ENCODE peak calls at places on chromosomes 5 and 9, in six cellular contexts. Q, N, D, F, V and B are unnamed samples. For H4K20me1, the result is how much of the 10 kb centered on the place peaks cover.

GRCh38 chr5:115920171-115920725 is 42.0 kb upstream of the LVRN start:
- DNase-seq in Q (no peak), N (no peak), D (no peak), V (no peak), F (peak), B (no peak)

GRCh38 chr9:136062657-136063439 is 32.2 kb downstream of the NACC2 start:
- DNase-seq in F (no peak), V (peak), D (no peak), Q (no peak), N (no peak), B (peak)

GRCh38 chr9:109258619-109259321 is 62.1 kb downstream of the EPB41L4B start:
- DNase-seq in N (no peak), F (no peak), D (no peak), Q (no peak), V (peak), B (no peak)

GRCh38 chr5:128038641-128039040 is 44.9 kb upstream of the SLC12A2 start:
- DNase-seq in N (peak), D (peak), V (no peak), F (peak), Q (peak), B (peak)

GRCh38 chr9:76415731-76416130 is 21.5 kb upstream of the RFK start:
- DNase-seq in D (peak), F (peak), V (no peak), Q (no peak), N (no peak), B (no peak)

GRCh38 chr9:84851935-84852585 is 182.5 kb downstream of the NTRK2 start:
- DNase-seq in V (no peak), F (peak), N (peak), D (peak), Q (peak), B (no peak)

GRCh38 chr5:170818222-170818621 is 34.7 kb downstream of the GABRP start:
- DNase-seq in Q (no peak), F (no peak), D (peak), N (no peak), V (no peak), B (no peak)

GRCh38 chr9:88106492-88106891 is 31.8 kb downstream of the SPATA31C2 start:
- DNase-seq in F (no peak), N (peak), D (peak), Q (peak), V (peak), B (peak)

GRCh38 chr9:1083325-1083913 is 33.3 kb downstream of the DMRT2 start:
- DNase-seq in D (no peak), N (peak), F (no peak), Q (no peak), V (peak), B (no peak)

GRCh38 chr5:37774912-37775483 is 64.8 kb downstream of the GDNF start:
- DNase-seq in F (no peak), V (no peak), N (peak), D (no peak), Q (peak), B (no peak)

GRCh38 chr9:78439866-78440830 is 143.2 kb downstream of the PSAT1 start:
- DNase-seq in F (no peak), V (peak), Q (no peak), N (no peak), D (no peak), B (peak)

GRCh38 chr9:35684921-35685320 is 4.8 kb downstream of the TPM2 start:
- DNase-seq in N (no peak), F (no peak), V (no peak), D (no peak), Q (no peak), B (peak)
- H4K20me1 ChIP-seq in N (under half), F (under half), V (half or more), D (half or more), Q (under half), B (half or more)

GRCh38 chr5:133454442-133454841 is 157.9 kb downstream of the FSTL4 start:
- DNase-seq in N (no peak), D (no peak), Q (no peak), F (no peak), V (no peak), B (no peak)
- TF ChIP-seq CTCF in N (no peak), D (no peak), Q (no peak), F (no peak), V (no peak), B (no peak)

DNA sequence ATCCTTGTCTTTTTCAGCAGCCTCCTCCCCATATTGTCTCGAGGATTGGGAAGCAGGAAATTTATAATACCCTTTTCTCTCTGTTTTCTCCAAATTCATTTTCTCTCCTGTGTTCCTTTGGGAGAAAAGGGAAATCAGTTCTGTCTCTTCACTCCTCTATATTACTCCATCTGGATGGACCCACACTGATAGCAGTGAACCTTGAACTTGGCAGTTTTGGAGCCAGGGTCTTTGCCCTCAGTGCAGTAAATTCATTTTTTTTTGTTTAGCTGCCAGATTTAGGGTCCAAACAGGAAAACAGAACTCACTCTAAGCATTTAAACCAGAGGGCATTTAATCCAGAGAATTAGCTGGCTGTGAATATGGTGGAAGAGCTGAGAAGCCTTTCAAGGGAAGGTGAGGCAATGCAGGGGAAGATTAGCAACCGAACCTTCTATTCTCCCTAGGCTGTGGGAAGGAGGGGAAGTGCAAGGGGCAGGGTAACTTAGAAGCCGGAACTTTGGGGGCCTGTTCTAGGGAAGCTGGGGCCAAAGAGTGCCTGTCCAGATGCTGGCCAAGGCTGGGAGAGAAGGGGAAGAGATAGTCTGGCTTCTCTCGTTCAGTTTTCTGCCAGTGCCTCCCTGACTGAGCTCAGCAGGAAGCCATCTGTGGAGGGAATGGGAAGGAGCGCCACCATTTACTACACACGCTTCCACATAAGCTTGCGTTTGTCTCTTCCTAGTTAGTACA is 16.3 kb upstream of the NPR2 start:
- DNase-seq in D (no peak), N (no peak), Q (no peak), F (peak), V (no peak), B (no peak)
- H3K4me2 ChIP-seq in D (no peak), N (no peak), Q (no peak), F (peak), V (no peak), B (no peak)

GRCh38 chr5:34748431-34748830 is 90.5 kb upstream of the TTC23L start:
- DNase-seq in N (no peak), F (no peak), Q (no peak), D (no peak), V (no peak), B (no peak)

GRCh38 chr5:34740306-34740891 is 84.3 kb downstream of the RAI14 start:
- DNase-seq in Q (no peak), F (no peak), D (no peak), N (no peak), V (no peak), B (peak)

GRCh38 chr5:34742112-34742511 is 86.0 kb downstream of the RAI14 start:
- DNase-seq in F (no peak), Q (no peak), V (no peak), D (peak), N (peak), B (no peak)

GRCh38 chr5:34738381-34738780 is 82.3 kb downstream of the RAI14 start:
- DNase-seq in V (no peak), Q (no peak), N (no peak), F (no peak), D (peak), B (peak)

DNA sequence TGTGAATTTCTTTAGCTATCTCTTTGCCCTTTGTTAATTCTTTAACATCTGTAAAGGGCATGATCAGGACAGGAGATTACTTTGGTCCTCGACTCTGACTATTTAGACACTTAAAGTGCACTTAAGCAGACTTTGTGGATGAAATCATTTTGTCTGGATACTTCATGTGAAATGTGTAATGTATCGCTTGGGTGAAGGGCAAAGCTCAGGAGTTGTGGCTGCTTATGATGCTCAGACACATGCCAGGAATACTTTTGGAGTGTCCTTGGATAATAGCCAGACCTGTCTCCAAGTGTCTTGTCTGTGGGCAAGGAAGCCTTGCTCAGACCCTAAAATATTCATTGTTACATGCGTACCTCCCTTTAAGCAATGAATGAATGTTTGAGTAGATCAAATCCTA is 87.8 kb downstream of the RAI14 start:
- DNase-seq in F (no peak), Q (peak), N (no peak), D (peak), V (no peak), B (peak)
- H4K20me1 ChIP-seq in F (under half), Q (under half), N (under half), D (half or more), V (under half), B (under half)